ENCODE peak calls at places on chromosomes 16 and 17, in ten cellular contexts. L, D, E, C, H, P, W, T, M and S are unnamed samples.

GRCh38 chr17:59435238-59435637 is 103.8 kb downstream of the YPEL2 start:
- DNase-seq in L (no peak), D (peak), E (peak), C (no peak), H (no peak), P (no peak), W (no peak), T (peak), M (no peak), S (peak)

GRCh38 chr17:33927732-33928133 is 327.4 kb upstream of the CCL2 start:
- DNase-seq in L (no peak), D (no peak), E (no peak), C (no peak), H (no peak), P (no peak), W (no peak), T (no peak), M (no peak), S (no peak)

GRCh38 chr17:16415031-16415924 is at the start of gene TRPV2:
- DNase-seq in L (peak), D (no peak), E (no peak), C (peak), H (no peak), P (peak), W (peak), T (no peak), M (peak), S (no peak)

GRCh38 chr17:50806141-50806643 is 29.2 kb upstream of the WFIKKN2 start:
- DNase-seq in L (peak), D (no peak), E (no peak), C (no peak), H (no peak), P (no peak), W (no peak), T (peak), M (peak), S (peak)

GRCh38 chr17:83183951-83184506 is 104.6 kb downstream of the METRNL start:
- DNase-seq in L (peak), D (no peak), E (no peak), C (peak), H (no peak), P (no peak), W (no peak), T (no peak), M (no peak), S (no peak)

GRCh38 chr17:57803026-57803425 is 46.8 kb downstream of the MRPS23 start:
- DNase-seq in L (no peak), D (no peak), E (no peak), C (no peak), H (no peak), P (no peak), W (no peak), T (no peak), M (no peak), S (no peak)

GRCh38 chr17:79212150-79213087 is 137.8 kb downstream of the ENGASE start:
- DNase-seq in L (no peak), D (no peak), E (no peak), C (no peak), H (no peak), P (no peak), W (no peak), T (no peak), M (no peak), S (no peak)

GRCh38 chr17:52212851-52213250 is 54.3 kb upstream of the CA10 start:
- DNase-seq in L (no peak), D (no peak), E (no peak), C (no peak), H (no peak), P (no peak), W (no peak), T (no peak), M (no peak), S (no peak)

GRCh38 chr16:48136547-48137360 is 19.0 kb downstream of the ABCC12 start:
- DNase-seq in L (no peak), D (peak), E (no peak), C (no peak), H (no peak), P (no peak), W (no peak), T (peak), M (no peak), S (no peak)

GRCh38 chr17:68840073-68840472 is 115.1 kb downstream of the ABCA8 start:
- DNase-seq in L (no peak), D (peak), E (no peak), C (no peak), H (no peak), P (no peak), W (no peak), T (no peak), M (no peak), S (no peak)

GRCh38 chr17:59506907-59507726 is 58.3 kb upstream of the DHX40 start:
- DNase-seq in L (no peak), D (peak), E (no peak), C (no peak), H (no peak), P (no peak), W (no peak), T (no peak), M (no peak), S (no peak)

GRCh38 chr17:39926588-39927100 is 757 bp downstream of the ORMDL3 start:
- DNase-seq in L (peak), D (peak), E (no peak), C (peak), H (no peak), P (peak), W (peak), T (peak), M (no peak), S (peak)

GRCh38 chr17:34539881-34540280 is 39.5 kb upstream of the TMEM132E start:
- DNase-seq in L (no peak), D (no peak), E (no peak), C (no peak), H (no peak), P (no peak), W (no peak), T (no peak), M (no peak), S (no peak)

GRCh38 chr17:81128774-81129173 is 36.5 kb upstream of the PVALEF start:
- DNase-seq in L (no peak), D (no peak), E (no peak), C (no peak), H (no peak), P (no peak), W (no peak), T (no peak), M (no peak), S (no peak)

GRCh38 chr16:86072328-86073102 is 173.6 kb downstream of the IRF8 start:
- DNase-seq in L (peak), D (peak), E (peak), C (peak), H (no peak), P (peak), W (no peak), T (peak), M (peak), S (peak)

GRCh38 chr16:3017806-3018506 is at the start of gene CLDN6:
- DNase-seq in L (no peak), D (no peak), E (no peak), C (peak), H (no peak), P (peak), W (no peak), T (no peak), M (no peak), S (no peak)

GRCh38 chr17:76480676-76481075 is 13.3 kb downstream of the AANAT start:
- DNase-seq in L (no peak), D (no peak), E (no peak), C (no peak), H (no peak), P (no peak), W (no peak), T (no peak), M (no peak), S (no peak)

GRCh38 chr16:55037051-55037450 is 106.4 kb downstream of the IRX5 start:
- DNase-seq in L (no peak), D (no peak), E (no peak), C (no peak), H (no peak), P (no peak), W (no peak), T (no peak), M (no peak), S (no peak)

GRCh38 chr17:45090711-45091110 is 29.6 kb downstream of the NMT1 start:
- DNase-seq in L (no peak), D (peak), E (no peak), C (no peak), H (no peak), P (no peak), W (no peak), T (no peak), M (peak), S (no peak)

GRCh38 chr16:67641779-67642708 is 2.9 kb upstream of the CARMIL2 start:
- DNase-seq in L (peak), D (peak), E (peak), C (no peak), H (no peak), P (no peak), W (no peak), T (peak), M (no peak), S (peak)

GRCh38 chr17:73255671-73256181 is 6.0 kb downstream of the CPSF4L start:
- DNase-seq in L (peak), D (peak), E (peak), C (peak), H (peak), P (peak), W (peak), T (peak), M (peak), S (peak)

GRCh38 chr16:154223-155030 is 2.0 kb downstream of the HBZ start:
- DNase-seq in L (peak), D (no peak), E (no peak), C (no peak), H (no peak), P (peak), W (no peak), T (peak), M (no peak), S (peak)

GRCh38 chr17:41970901-41971331 is 4.3 kb downstream of the CNP start:
- DNase-seq in L (no peak), D (no peak), E (no peak), C (no peak), H (no peak), P (no peak), W (no peak), T (no peak), M (no peak), S (no peak)

GRCh38 chr17:63702223-63702577 is 2.3 kb upstream of the LIMD2 start:
- DNase-seq in L (peak), D (no peak), E (no peak), C (peak), H (no peak), P (no peak), W (peak), T (no peak), M (no peak), S (no peak)

GRCh38 chr16:15857779-15858560 is 1.1 kb upstream of the MYH11 start:
- DNase-seq in L (peak), D (peak), E (no peak), C (no peak), H (no peak), P (no peak), W (no peak), T (peak), M (no peak), S (no peak)

GRCh38 chr17:17840751-17841591 is 4.2 kb upstream of the SREBF1 start:
- DNase-seq in L (no peak), D (peak), E (no peak), C (no peak), H (no peak), P (no peak), W (no peak), T (peak), M (no peak), S (peak)

GRCh38 chr17:17792551-17793377 is 44.0 kb downstream of the SREBF1 start:
- DNase-seq in L (peak), D (peak), E (peak), C (peak), H (no peak), P (no peak), W (no peak), T (peak), M (no peak), S (peak)

GRCh38 chr17:18129041-18129502 is 20.5 kb downstream of the MYO15A start:
- DNase-seq in L (peak), D (peak), E (peak), C (no peak), H (no peak), P (no peak), W (no peak), T (peak), M (peak), S (peak)

GRCh38 chr17:8728251-8728925 is 16.2 kb downstream of the CCDC42 start:
- DNase-seq in L (no peak), D (no peak), E (no peak), C (no peak), H (no peak), P (no peak), W (no peak), T (no peak), M (no peak), S (no peak)

GRCh38 chr16:89025636-89026035 is 48.6 kb upstream of the CBFA2T3 start:
- DNase-seq in L (no peak), D (no peak), E (no peak), C (no peak), H (no peak), P (no peak), W (no peak), T (no peak), M (no peak), S (no peak)

GRCh38 chr16:19170043-19170655 is 2.1 kb downstream of the SYT17 start:
- DNase-seq in L (no peak), D (no peak), E (no peak), C (no peak), H (no peak), P (no peak), W (no peak), T (no peak), M (no peak), S (no peak)

GRCh38 chr16:10608687-10609409 is 28.4 kb upstream of the EMP2 start:
- DNase-seq in L (no peak), D (peak), E (peak), C (no peak), H (no peak), P (no peak), W (no peak), T (no peak), M (no peak), S (no peak)

GRCh38 chr16:17232487-17232886 is 238.3 kb downstream of the XYLT1 start:
- DNase-seq in L (no peak), D (no peak), E (no peak), C (no peak), H (no peak), P (no peak), W (no peak), T (no peak), M (no peak), S (no peak)

GRCh38 chr17:74987909-74988711 is 678 bp downstream of the CDR2L start:
- DNase-seq in L (peak), D (peak), E (peak), C (peak), H (no peak), P (peak), W (no peak), T (peak), M (peak), S (peak)

GRCh38 chr17:61806081-61806828 is 57.1 kb downstream of the BRIP1 start:
- DNase-seq in L (no peak), D (no peak), E (no peak), C (no peak), H (no peak), P (no peak), W (no peak), T (no peak), M (no peak), S (no peak)

GRCh38 chr17:8855477-8856204 is 11.8 kb downstream of the PIK3R6 start:
- DNase-seq in L (no peak), D (peak), E (no peak), C (no peak), H (no peak), P (no peak), W (no peak), T (no peak), M (no peak), S (no peak)

GRCh38 chr17:59688008-59688407 is 19.2 kb downstream of the PTRH2 start:
- DNase-seq in L (no peak), D (peak), E (no peak), C (no peak), H (no peak), P (no peak), W (no peak), T (no peak), M (no peak), S (no peak)